ENCODE peak calls at places on chromosomes 2 and 18, in seven cellular contexts. X, F, P, O, C, G and R are unnamed samples.
A peak's percentile ranks its signal among the peaks of the same experiment; 100 is the strongest.

GRCh38 chr2:215432759-215433594 is 2.9 kb downstream of the FN1 start:
- DNase-seq in X (no peak), F (no peak), P (no peak), O (no peak), C (no peak), G (no peak), R (no peak)

GRCh38 chr2:149739171-149739879 is 151.8 kb upstream of the MMADHC start:
- DNase-seq in X (no peak), F (no peak), P (no peak), O (no peak), C (no peak), G (no peak), R (no peak)

GRCh38 chr18:61765097-61765496 is 127.7 kb downstream of the RNF152 start:
- DNase-seq in X (peak; percentile 60), F (no peak), P (no peak), O (no peak), C (no peak), G (no peak), R (no peak)

GRCh38 chr2:115083216-115083615 is 640.8 kb downstream of the DPP10 start:
- DNase-seq in X (no peak), F (no peak), P (no peak), O (no peak), C (no peak), G (no peak), R (no peak)

GRCh38 chr2:142946941-142947340 is 69.5 kb downstream of the KYNU start:
- DNase-seq in X (no peak), F (no peak), P (no peak), O (no peak), C (no peak), G (no peak), R (no peak)

GRCh38 chr18:3466051-3466450 is 16.1 kb downstream of the TGIF1 start:
- DNase-seq in X (no peak), F (no peak), P (no peak), O (no peak), C (no peak), G (no peak), R (no peak)

GRCh38 chr2:33209976-33210375 is 263.2 kb downstream of the LTBP1 start:
- DNase-seq in X (no peak), F (no peak), P (no peak), O (no peak), C (no peak), G (no peak), R (no peak)

GRCh38 chr2:240326886-240327285 is 108.6 kb upstream of the GPC1 start:
- DNase-seq in X (no peak), F (no peak), P (no peak), O (no peak), C (peak; percentile 28), G (no peak), R (no peak)

GRCh38 chr2:8597526-8598225 is 84.2 kb upstream of the ID2 start:
- DNase-seq in X (no peak), F (no peak), P (no peak), O (no peak), C (no peak), G (no peak), R (no peak)